ENCODE peak calls at places on chromosomes 13 and 19, in four cellular contexts. D is GM23338, O is hepatocyte, R is endothelial cell of umbilical vein. E is an unnamed sample.

GRCh38 chr13:52848455-52849190 is at the start of gene PCDH8:
- DNase-seq in R (no peak), O (peak), D (peak), E (no peak)

GRCh38 chr19:41324921-41325639 is 15.1 kb downstream of the CCDC97 start:
- DNase-seq in O (peak), D (peak), R (peak), E (no peak)

GRCh38 chr13:73274147-73274546 is 215.3 kb downstream of the KLF5 start:
- DNase-seq in O (no peak), D (no peak), R (no peak), E (no peak)

GRCh38 chr13:89746554-89746953 is 1600.9 kb upstream of the MIR17HG start:
- DNase-seq in D (peak), O (no peak), R (no peak), E (no peak)

GRCh38 chr19:57437931-57438330 is 2.8 kb downstream of the ZNF749 start:
- DNase-seq in D (no peak), R (no peak), O (no peak), E (no peak)

GRCh38 chr13:51832471-51833152 is 12.4 kb downstream of the TMEM272 start:
- DNase-seq in D (peak), O (no peak), R (peak), E (no peak)

GRCh38 chr13:109744512-109745051 is 41.8 kb downstream of the IRS2 start:
- DNase-seq in O (peak), R (no peak), D (no peak), E (no peak)

GRCh38 chr19:39362682-39363657 is 20.7 kb downstream of the SAMD4B start:
- DNase-seq in D (no peak), O (no peak), R (peak), E (peak)

GRCh38 chr19:30312582-30313352 is 59.4 kb upstream of the ZNF536 start:
- DNase-seq in D (peak), O (no peak), R (no peak), E (no peak)

GRCh38 chr19:23273594-23274412 is 23.6 kb upstream of the ZNF724 start:
- DNase-seq in O (peak), R (peak), D (peak), E (peak)

GRCh38 chr13:87671031-87671823 is at the start of gene SLITRK5:
- DNase-seq in D (peak), R (peak), O (peak), E (peak)

GRCh38 chr13:101691326-101691725 is 238.9 kb downstream of the ITGBL1 start:
- DNase-seq in R (no peak), D (no peak), O (no peak), E (no peak)

GRCh38 chr19:49786432-49786831 is 19.6 kb downstream of the AP2A1 start:
- DNase-seq in D (no peak), O (no peak), R (no peak), E (no peak)

GRCh38 chr13:43522788-43523187 is 264.0 kb downstream of the ENOX1 start:
- DNase-seq in O (no peak), D (no peak), R (no peak), E (no peak)

GRCh38 chr19:5961969-5962945 is 15.7 kb downstream of the RANBP3 start:
- DNase-seq in R (peak), O (peak), D (no peak), E (no peak)

GRCh38 chr13:63501702-63502101 is 2086.1 kb upstream of the PCDH20 start:
- DNase-seq in D (no peak), O (no peak), R (no peak), E (no peak)

GRCh38 chr19:15248106-15248505 is 15.9 kb upstream of the EPHX3 start:
- DNase-seq in R (no peak), O (no peak), D (no peak), E (no peak)

GRCh38 chr19:32041681-32042292 is 303.6 kb upstream of the ZNF507 start:
- DNase-seq in D (peak), R (no peak), O (peak), E (no peak)

GRCh38 chr13:30126903-30127428 is 180.4 kb downstream of the KATNAL1 start:
- DNase-seq in O (no peak), D (no peak), R (no peak), E (no peak)

GRCh38 chr13:27079421-27079958 is 92.1 kb downstream of the USP12 start:
- DNase-seq in R (no peak), O (no peak), D (peak), E (no peak)

GRCh38 chr13:51125495-51126226 is 14.6 kb upstream of the C13orf42 start:
- DNase-seq in O (peak), D (peak), R (peak), E (no peak)

GRCh38 chr13:47119568-47120080 is 222.8 kb upstream of the HTR2A start:
- DNase-seq in D (no peak), R (no peak), O (no peak), E (no peak)

GRCh38 chr13:102978168-102978567 is 88.0 kb downstream of the SLC10A2 start:
- DNase-seq in O (no peak), D (no peak), R (no peak), E (no peak)

GRCh38 chr13:72983085-72983768 is 75.6 kb upstream of the KLF5 start:
- DNase-seq in R (no peak), O (peak), D (no peak), E (no peak)

GRCh38 chr13:93262729-93263128 is 36.1 kb downstream of the GPC6 start:
- DNase-seq in R (no peak), D (no peak), O (no peak), E (no peak)

GRCh38 chr13:107210216-107211010 is 642.5 kb upstream of the ARGLU1 start:
- DNase-seq in D (no peak), O (peak), R (peak), E (no peak)

GRCh38 chr19:6613711-6614110 is 22.8 kb upstream of the CD70 start:
- DNase-seq in O (no peak), D (no peak), R (peak), E (peak)

GRCh38 chr13:106143930-106144709 is 391.3 kb downstream of the EFNB2 start:
- DNase-seq in O (peak), R (no peak), D (peak), E (peak)

GRCh38 chr19:632228-633067 is 889 bp downstream of the POLRMT start:
- DNase-seq in D (peak), R (peak), O (peak), E (no peak)

GRCh38 chr19:58038688-58039204 is 4.9 kb downstream of the ZSCAN1 start:
- DNase-seq in O (peak), D (peak), R (no peak), E (no peak)

GRCh38 chr13:31962661-31963345 is 68.8 kb upstream of the FRY start:
- DNase-seq in R (no peak), O (no peak), D (no peak), E (no peak)
- TF ChIP-seq EZH2 in R (no peak), O (no peak), D (no peak), E (no peak)

DNA sequence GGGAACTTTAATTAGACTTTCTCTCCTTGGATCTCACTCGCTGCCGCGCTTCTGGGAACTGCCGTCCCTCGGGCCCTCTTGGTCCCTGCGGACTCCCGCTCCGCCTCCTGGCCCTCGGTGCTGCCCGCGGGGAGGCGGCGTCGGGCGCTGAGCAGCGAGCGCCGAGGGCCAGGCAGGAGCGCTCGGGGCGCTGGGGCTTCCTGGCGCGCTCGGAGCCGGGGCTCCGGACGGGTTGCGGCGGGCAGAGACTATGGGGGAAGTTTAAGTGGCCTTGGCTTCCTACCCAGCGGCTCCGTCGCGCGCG is 704 bp downstream of the CHST8 start:
- DNase-seq in O (no peak), R (no peak), D (peak), E (no peak)
- TF ChIP-seq EZH2 in O (peak), R (no peak), D (peak), E (no peak)

GRCh38 chr13:112067121-112067741 is at the start of gene SOX1:
- DNase-seq in D (peak), R (no peak), O (no peak), E (no peak)

GRCh38 chr13:112064222-112064621 is 2.7 kb upstream of the SOX1 start:
- DNase-seq in D (no peak), O (no peak), R (no peak), E (no peak)

GRCh38 chr13:112065521-112065866 is 1.5 kb upstream of the SOX1 start:
- DNase-seq in R (no peak), D (no peak), O (no peak), E (no peak)

GRCh38 chr13:112066624-112067004 is 335 bp upstream of the SOX1 start:
- DNase-seq in O (peak), D (peak), R (no peak), E (no peak)

DNA sequence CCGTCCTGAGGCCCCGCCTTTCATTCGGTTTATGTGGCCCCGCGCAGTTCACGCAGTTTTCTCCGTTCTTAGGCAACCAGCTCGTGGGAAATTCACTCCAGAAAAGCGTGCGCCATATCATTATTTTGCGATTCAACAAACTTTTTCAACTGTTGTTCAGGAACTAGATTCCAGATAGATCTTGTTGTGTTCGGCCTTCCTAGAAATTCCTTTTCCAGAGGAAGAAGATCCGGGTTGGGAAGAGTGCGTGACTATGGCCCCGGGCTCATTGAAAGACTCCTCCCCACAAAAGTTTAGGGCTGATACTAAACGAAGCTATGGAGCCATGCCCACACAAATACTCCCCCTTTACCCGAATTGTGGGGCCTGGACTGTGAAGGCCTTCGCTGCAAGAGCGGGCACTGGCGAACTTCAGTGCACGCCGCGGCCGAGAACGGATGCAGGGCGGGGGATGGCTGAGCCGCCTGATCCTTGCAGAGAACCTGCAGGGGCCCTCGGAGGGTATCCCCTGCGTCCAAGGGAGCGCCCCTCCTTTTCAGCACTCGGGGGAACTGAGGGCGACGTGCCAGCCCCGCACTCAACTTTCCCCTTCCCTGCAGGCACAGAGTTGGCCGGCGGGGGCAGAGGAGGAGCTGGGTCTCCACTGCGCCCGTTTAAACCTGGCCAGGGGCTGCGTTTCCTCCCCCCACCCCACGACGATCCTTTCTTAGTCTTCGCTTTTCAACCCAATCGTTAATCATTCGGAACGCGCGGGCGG is 904 bp upstream of the SOX1 start:
- DNase-seq in O (no peak), R (no peak), D (peak), E (no peak)
- TF ChIP-seq EZH2 in O (peak), R (peak), D (peak), E (no peak)

GRCh38 chr19:3880471-3881271 is at the start of gene ATCAY:
- DNase-seq in R (no peak), D (peak), O (no peak), E (no peak)
- TF ChIP-seq EZH2 in R (peak), D (no peak), O (peak), E (no peak)

GRCh38 chr13:25377244-25377962 is 5.6 kb downstream of the ATP8A2 start:
- DNase-seq in D (no peak), O (no peak), R (no peak), E (no peak)

GRCh38 chr13:25371158-25371557 is 616 bp upstream of the ATP8A2 start:
- DNase-seq in R (no peak), D (no peak), O (no peak), E (no peak)

GRCh38 chr13:25371608-25372274 is at the start of gene ATP8A2:
- DNase-seq in D (peak), O (peak), R (no peak), E (no peak)

GRCh38 chr13:25375727-25376358 is 4.1 kb downstream of the ATP8A2 start:
- DNase-seq in R (peak), O (peak), D (peak), E (no peak)

DNA sequence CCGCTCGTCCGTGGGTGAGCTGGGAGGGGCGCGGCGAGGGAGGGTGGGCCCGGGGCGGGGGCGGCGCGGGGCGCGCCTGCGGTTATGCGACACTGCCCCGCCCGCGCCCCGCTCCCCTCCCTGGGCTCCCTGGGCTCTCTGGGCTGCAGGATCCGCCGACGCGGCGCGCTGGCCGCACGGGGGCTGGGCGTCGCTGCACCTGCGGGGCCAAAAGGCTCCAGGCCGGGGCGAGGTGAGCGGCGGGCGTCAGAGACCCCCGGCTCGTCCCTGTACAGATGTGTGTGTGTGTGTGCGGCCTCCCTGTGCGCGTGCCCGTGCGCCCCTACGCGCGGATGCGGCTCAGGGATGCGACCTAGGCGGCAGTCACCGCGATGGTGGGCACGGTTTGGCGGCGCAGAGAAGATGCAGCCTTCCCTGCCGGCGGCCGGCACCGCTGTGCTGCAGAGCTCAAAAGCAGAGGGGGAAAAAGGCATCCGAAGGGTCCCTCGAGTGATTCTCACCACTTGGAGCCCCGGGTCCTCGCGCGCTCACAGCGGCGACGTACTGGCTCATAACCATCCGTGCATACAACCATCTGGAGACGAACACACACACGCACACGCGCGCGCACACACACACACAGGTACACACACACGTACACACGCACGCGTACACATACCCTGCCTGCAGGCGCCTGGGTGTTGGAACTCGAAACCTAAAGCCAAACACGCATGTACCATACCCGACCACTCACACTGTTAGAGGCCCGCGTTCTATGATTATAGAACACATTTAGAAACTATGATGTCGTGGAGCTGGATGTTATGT is 704 bp downstream of the ATP8A2 start:
- DNase-seq in D (peak), R (no peak), O (peak), E (no peak)
- TF ChIP-seq EZH2 in D (no peak), R (peak), O (peak), E (no peak)

GRCh38 chr19:17681505-17682125 is 6.5 kb downstream of the UNC13A start:
- DNase-seq in R (peak), O (peak), D (peak), E (no peak)
- TF ChIP-seq EZH2 in R (no peak), O (no peak), D (no peak), E (no peak)